ENCODE peak calls at places on chromosomes 5 and 9, in four cellular contexts. One of them, this sample, is unnamed.

GRCh38 chr5:35854248-35854647 is 2.4 kb upstream of the IL7R start:
- DNase-seq in fibroblast of lung: no peak
- DNase-seq in AG09319: no peak
- DNase-seq in activated T-helper 1 cell treated with anti-CD3 and anti-CD28 coated beads, Interleukin-12 subunit alpha, Interleukin-12 subunit beta, Interleukin-2, Interleukin-4 antibody, amounts not matched to agents 30 ng/mL and 10 ng/mL and 1 ng/mL, durations not matched to agents 14 hours and 24 hours and 36 hours: peak
- DNase-seq in this sample: no peak

GRCh38 chr5:20572560-20572959 is 584.6 kb upstream of the CDH18 start:
- DNase-seq in fibroblast of lung: peak
- DNase-seq in AG09319: no peak
- DNase-seq in activated T-helper 1 cell treated with anti-CD3 and anti-CD28 coated beads, Interleukin-12 subunit alpha, Interleukin-12 subunit beta, Interleukin-2, Interleukin-4 antibody, amounts not matched to agents 30 ng/mL and 10 ng/mL and 1 ng/mL, durations not matched to agents 14 hours and 24 hours and 36 hours: no peak
- DNase-seq in this sample: no peak

GRCh38 chr5:148070621-148071020 is 6.8 kb downstream of the SPINK5 start:
- DNase-seq in fibroblast of lung: no peak
- DNase-seq in AG09319: no peak
- DNase-seq in activated T-helper 1 cell treated with anti-CD3 and anti-CD28 coated beads, Interleukin-12 subunit alpha, Interleukin-12 subunit beta, Interleukin-2, Interleukin-4 antibody, amounts not matched to agents 30 ng/mL and 10 ng/mL and 1 ng/mL, durations not matched to agents 14 hours and 24 hours and 36 hours: no peak
- DNase-seq in this sample: no peak

GRCh38 chr5:74589204-74590056 is 51.1 kb downstream of the ENC1 start:
- DNase-seq in fibroblast of lung: no peak
- DNase-seq in AG09319: no peak
- DNase-seq in activated T-helper 1 cell treated with anti-CD3 and anti-CD28 coated beads, Interleukin-12 subunit alpha, Interleukin-12 subunit beta, Interleukin-2, Interleukin-4 antibody, amounts not matched to agents 30 ng/mL and 10 ng/mL and 1 ng/mL, durations not matched to agents 14 hours and 24 hours and 36 hours: no peak
- DNase-seq in this sample: no peak

GRCh38 chr9:76394896-76395244 is 644 bp upstream of the RFK start:
- DNase-seq in fibroblast of lung: no peak
- DNase-seq in AG09319: no peak
- DNase-seq in activated T-helper 1 cell treated with anti-CD3 and anti-CD28 coated beads, Interleukin-12 subunit alpha, Interleukin-12 subunit beta, Interleukin-2, Interleukin-4 antibody, amounts not matched to agents 30 ng/mL and 10 ng/mL and 1 ng/mL, durations not matched to agents 14 hours and 24 hours and 36 hours: peak
- DNase-seq in this sample: peak

GRCh38 chr9:75146229-75146628 is 57.9 kb downstream of the OSTF1 start:
- DNase-seq in fibroblast of lung: peak
- DNase-seq in AG09319: no peak
- DNase-seq in activated T-helper 1 cell treated with anti-CD3 and anti-CD28 coated beads, Interleukin-12 subunit alpha, Interleukin-12 subunit beta, Interleukin-2, Interleukin-4 antibody, amounts not matched to agents 30 ng/mL and 10 ng/mL and 1 ng/mL, durations not matched to agents 14 hours and 24 hours and 36 hours: no peak
- DNase-seq in this sample: no peak

GRCh38 chr5:150396247-150396646 is 16.5 kb downstream of the CD74 start:
- DNase-seq in fibroblast of lung: no peak
- DNase-seq in AG09319: no peak
- DNase-seq in activated T-helper 1 cell treated with anti-CD3 and anti-CD28 coated beads, Interleukin-12 subunit alpha, Interleukin-12 subunit beta, Interleukin-2, Interleukin-4 antibody, amounts not matched to agents 30 ng/mL and 10 ng/mL and 1 ng/mL, durations not matched to agents 14 hours and 24 hours and 36 hours: no peak
- DNase-seq in this sample: no peak

GRCh38 chr5:73189816-73190451 is 16.9 kb downstream of the TMEM174 start:
- DNase-seq in fibroblast of lung: peak
- DNase-seq in AG09319: peak
- DNase-seq in activated T-helper 1 cell treated with anti-CD3 and anti-CD28 coated beads, Interleukin-12 subunit alpha, Interleukin-12 subunit beta, Interleukin-2, Interleukin-4 antibody, amounts not matched to agents 30 ng/mL and 10 ng/mL and 1 ng/mL, durations not matched to agents 14 hours and 24 hours and 36 hours: no peak
- DNase-seq in this sample: no peak

GRCh38 chr5:13498279-13498678 is 446.2 kb downstream of the DNAH5 start:
- DNase-seq in fibroblast of lung: no peak
- DNase-seq in AG09319: no peak
- DNase-seq in activated T-helper 1 cell treated with anti-CD3 and anti-CD28 coated beads, Interleukin-12 subunit alpha, Interleukin-12 subunit beta, Interleukin-2, Interleukin-4 antibody, amounts not matched to agents 30 ng/mL and 10 ng/mL and 1 ng/mL, durations not matched to agents 14 hours and 24 hours and 36 hours: no peak
- DNase-seq in this sample: no peak

GRCh38 chr9:130433168-130433946 is 11.4 kb upstream of the ASS1 start:
- DNase-seq in fibroblast of lung: peak
- DNase-seq in AG09319: no peak
- DNase-seq in activated T-helper 1 cell treated with anti-CD3 and anti-CD28 coated beads, Interleukin-12 subunit alpha, Interleukin-12 subunit beta, Interleukin-2, Interleukin-4 antibody, amounts not matched to agents 30 ng/mL and 10 ng/mL and 1 ng/mL, durations not matched to agents 14 hours and 24 hours and 36 hours: peak
- DNase-seq in this sample: peak

GRCh38 chr5:107949688-107950341 is 279.1 kb upstream of the EFNA5 start:
- DNase-seq in fibroblast of lung: no peak
- DNase-seq in AG09319: no peak
- DNase-seq in activated T-helper 1 cell treated with anti-CD3 and anti-CD28 coated beads, Interleukin-12 subunit alpha, Interleukin-12 subunit beta, Interleukin-2, Interleukin-4 antibody, amounts not matched to agents 30 ng/mL and 10 ng/mL and 1 ng/mL, durations not matched to agents 14 hours and 24 hours and 36 hours: no peak
- DNase-seq in this sample: no peak

GRCh38 chr9:123453904-123454321 is 97.9 kb downstream of the CRB2 start:
- DNase-seq in fibroblast of lung: peak
- DNase-seq in AG09319: no peak
- DNase-seq in activated T-helper 1 cell treated with anti-CD3 and anti-CD28 coated beads, Interleukin-12 subunit alpha, Interleukin-12 subunit beta, Interleukin-2, Interleukin-4 antibody, amounts not matched to agents 30 ng/mL and 10 ng/mL and 1 ng/mL, durations not matched to agents 14 hours and 24 hours and 36 hours: no peak
- DNase-seq in this sample: no peak

GRCh38 chr9:133572821-133573361 is 36.3 kb downstream of the FAM163B start:
- DNase-seq in fibroblast of lung: no peak
- DNase-seq in AG09319: no peak
- DNase-seq in activated T-helper 1 cell treated with anti-CD3 and anti-CD28 coated beads, Interleukin-12 subunit alpha, Interleukin-12 subunit beta, Interleukin-2, Interleukin-4 antibody, amounts not matched to agents 30 ng/mL and 10 ng/mL and 1 ng/mL, durations not matched to agents 14 hours and 24 hours and 36 hours: no peak
- DNase-seq in this sample: peak

GRCh38 chr5:7592910-7593309 is 197.0 kb downstream of the ADCY2 start:
- DNase-seq in fibroblast of lung: no peak
- DNase-seq in AG09319: no peak
- DNase-seq in activated T-helper 1 cell treated with anti-CD3 and anti-CD28 coated beads, Interleukin-12 subunit alpha, Interleukin-12 subunit beta, Interleukin-2, Interleukin-4 antibody, amounts not matched to agents 30 ng/mL and 10 ng/mL and 1 ng/mL, durations not matched to agents 14 hours and 24 hours and 36 hours: no peak
- DNase-seq in this sample: no peak

GRCh38 chr5:163503106-163504090 is 2.0 kb upstream of the MAT2B start:
- DNase-seq in fibroblast of lung: peak
- DNase-seq in AG09319: peak
- DNase-seq in activated T-helper 1 cell treated with anti-CD3 and anti-CD28 coated beads, Interleukin-12 subunit alpha, Interleukin-12 subunit beta, Interleukin-2, Interleukin-4 antibody, amounts not matched to agents 30 ng/mL and 10 ng/mL and 1 ng/mL, durations not matched to agents 14 hours and 24 hours and 36 hours: peak
- DNase-seq in this sample: no peak

GRCh38 chr5:136040746-136041415 is 12.1 kb downstream of the TGFBI start:
- DNase-seq in fibroblast of lung: no peak
- DNase-seq in AG09319: no peak
- DNase-seq in activated T-helper 1 cell treated with anti-CD3 and anti-CD28 coated beads, Interleukin-12 subunit alpha, Interleukin-12 subunit beta, Interleukin-2, Interleukin-4 antibody, amounts not matched to agents 30 ng/mL and 10 ng/mL and 1 ng/mL, durations not matched to agents 14 hours and 24 hours and 36 hours: no peak
- DNase-seq in this sample: peak

GRCh38 chr5:139461698-139462097 is 845 bp downstream of the ECSCR start:
- DNase-seq in fibroblast of lung: peak
- DNase-seq in AG09319: no peak
- DNase-seq in activated T-helper 1 cell treated with anti-CD3 and anti-CD28 coated beads, Interleukin-12 subunit alpha, Interleukin-12 subunit beta, Interleukin-2, Interleukin-4 antibody, amounts not matched to agents 30 ng/mL and 10 ng/mL and 1 ng/mL, durations not matched to agents 14 hours and 24 hours and 36 hours: no peak
- DNase-seq in this sample: no peak

GRCh38 chr5:119418782-119419101 is 33.6 kb upstream of the HSD17B4 start:
- DNase-seq in fibroblast of lung: no peak
- DNase-seq in AG09319: no peak
- DNase-seq in activated T-helper 1 cell treated with anti-CD3 and anti-CD28 coated beads, Interleukin-12 subunit alpha, Interleukin-12 subunit beta, Interleukin-2, Interleukin-4 antibody, amounts not matched to agents 30 ng/mL and 10 ng/mL and 1 ng/mL, durations not matched to agents 14 hours and 24 hours and 36 hours: no peak
- DNase-seq in this sample: no peak

GRCh38 chr5:56625577-56625976 is 189.8 kb upstream of the MAP3K1 start:
- DNase-seq in fibroblast of lung: peak
- DNase-seq in AG09319: peak
- DNase-seq in activated T-helper 1 cell treated with anti-CD3 and anti-CD28 coated beads, Interleukin-12 subunit alpha, Interleukin-12 subunit beta, Interleukin-2, Interleukin-4 antibody, amounts not matched to agents 30 ng/mL and 10 ng/mL and 1 ng/mL, durations not matched to agents 14 hours and 24 hours and 36 hours: no peak
- DNase-seq in this sample: no peak

GRCh38 chr9:134323741-134324358 is 2.4 kb upstream of the RXRA start:
- DNase-seq in fibroblast of lung: peak
- DNase-seq in AG09319: no peak
- DNase-seq in activated T-helper 1 cell treated with anti-CD3 and anti-CD28 coated beads, Interleukin-12 subunit alpha, Interleukin-12 subunit beta, Interleukin-2, Interleukin-4 antibody, amounts not matched to agents 30 ng/mL and 10 ng/mL and 1 ng/mL, durations not matched to agents 14 hours and 24 hours and 36 hours: no peak
- DNase-seq in this sample: peak

GRCh38 chr5:40240111-40240510 is 439.6 kb upstream of the PTGER4 start:
- DNase-seq in fibroblast of lung: peak
- DNase-seq in AG09319: no peak
- DNase-seq in activated T-helper 1 cell treated with anti-CD3 and anti-CD28 coated beads, Interleukin-12 subunit alpha, Interleukin-12 subunit beta, Interleukin-2, Interleukin-4 antibody, amounts not matched to agents 30 ng/mL and 10 ng/mL and 1 ng/mL, durations not matched to agents 14 hours and 24 hours and 36 hours: no peak
- DNase-seq in this sample: no peak

GRCh38 chr9:26746357-26747072 is 146.1 kb downstream of the CAAP1 start:
- DNase-seq in fibroblast of lung: peak
- DNase-seq in AG09319: no peak
- DNase-seq in activated T-helper 1 cell treated with anti-CD3 and anti-CD28 coated beads, Interleukin-12 subunit alpha, Interleukin-12 subunit beta, Interleukin-2, Interleukin-4 antibody, amounts not matched to agents 30 ng/mL and 10 ng/mL and 1 ng/mL, durations not matched to agents 14 hours and 24 hours and 36 hours: no peak
- DNase-seq in this sample: no peak

GRCh38 chr9:114225534-114226288 is 70.4 kb downstream of the COL27A1 start:
- DNase-seq in fibroblast of lung: peak
- DNase-seq in AG09319: no peak
- DNase-seq in activated T-helper 1 cell treated with anti-CD3 and anti-CD28 coated beads, Interleukin-12 subunit alpha, Interleukin-12 subunit beta, Interleukin-2, Interleukin-4 antibody, amounts not matched to agents 30 ng/mL and 10 ng/mL and 1 ng/mL, durations not matched to agents 14 hours and 24 hours and 36 hours: no peak
- DNase-seq in this sample: no peak

GRCh38 chr5:168670881-168671575 is 91.9 kb upstream of the PANK3 start:
- DNase-seq in fibroblast of lung: no peak
- DNase-seq in AG09319: no peak
- DNase-seq in activated T-helper 1 cell treated with anti-CD3 and anti-CD28 coated beads, Interleukin-12 subunit alpha, Interleukin-12 subunit beta, Interleukin-2, Interleukin-4 antibody, amounts not matched to agents 30 ng/mL and 10 ng/mL and 1 ng/mL, durations not matched to agents 14 hours and 24 hours and 36 hours: no peak
- DNase-seq in this sample: no peak

GRCh38 chr9:132221941-132222340 is 60.1 kb downstream of the NTNG2 start:
- DNase-seq in fibroblast of lung: no peak
- DNase-seq in AG09319: no peak
- DNase-seq in activated T-helper 1 cell treated with anti-CD3 and anti-CD28 coated beads, Interleukin-12 subunit alpha, Interleukin-12 subunit beta, Interleukin-2, Interleukin-4 antibody, amounts not matched to agents 30 ng/mL and 10 ng/mL and 1 ng/mL, durations not matched to agents 14 hours and 24 hours and 36 hours: no peak
- DNase-seq in this sample: no peak

This sample was measured in NCI-H2029.